ENCODE peak calls at places on chromosomes 16 and 17, in seven cellular contexts. N, Y, I, H, F, W and T are unnamed samples.

GRCh38 chr17:29753845-29754439 is 131.2 kb upstream of the CORO6 start:
- DNase-seq in N (no peak), Y (no peak), I (no peak), H (no peak), F (no peak), W (no peak), T (no peak)

GRCh38 chr17:38603786-38604478 is 1.8 kb downstream of the SRCIN1 start:
- DNase-seq in N (no peak), Y (no peak), I (no peak), H (no peak), F (no peak), W (no peak), T (no peak)

GRCh38 chr17:8185580-8186445 is 4.2 kb downstream of the BORCS6 start:
- DNase-seq in N (peak; percentile 91), Y (peak; percentile 95), I (peak; percentile 63), H (peak; percentile 89), F (peak; percentile 94), W (peak; percentile 84), T (peak; percentile 65)

GRCh38 chr16:49688298-49688697 is 167.6 kb downstream of the ZNF423 start:
- DNase-seq in N (no peak), Y (no peak), I (no peak), H (no peak), F (no peak), W (no peak), T (no peak)

GRCh38 chr16:27123795-27124194 is 57.1 kb downstream of the C16orf82 start:
- DNase-seq in N (no peak), Y (no peak), I (no peak), H (no peak), F (no peak), W (no peak), T (no peak)

GRCh38 chr17:1648582-1649115 is 1.0 kb downstream of the RILP start:
- DNase-seq in N (peak; percentile 97), Y (peak; percentile 97), I (peak; percentile 86), H (peak; percentile 95), F (peak; percentile 96), W (peak; percentile 95), T (peak; percentile 81)

GRCh38 chr17:50785942-50786570 is 18.7 kb upstream of the ANKRD40CL start:
- DNase-seq in N (no peak), Y (peak; percentile 29), I (no peak), H (no peak), F (no peak), W (no peak), T (no peak)

GRCh38 chr16:29779474-29779873 is 1.4 kb downstream of the ZG16 start:
- DNase-seq in N (no peak), Y (no peak), I (no peak), H (no peak), F (no peak), W (no peak), T (no peak)

GRCh38 chr16:56617212-56618085 is 8.1 kb upstream of the MT1E start:
- DNase-seq in N (peak; percentile 91), Y (peak; percentile 80), I (no peak), H (peak; percentile 79), F (peak; percentile 70), W (peak; percentile 88), T (no peak)

GRCh38 chr16:67006930-67007658 is 18.7 kb downstream of the CES4A start:
- DNase-seq in N (no peak), Y (no peak), I (no peak), H (no peak), F (no peak), W (no peak), T (no peak)

GRCh38 chr17:17836818-17837379 is at the start of gene SREBF1:
- DNase-seq in N (peak; percentile 83), Y (peak; percentile 61), I (no peak), H (peak; percentile 78), F (peak; percentile 73), W (peak; percentile 69), T (peak; percentile 33)

GRCh38 chr16:4465977-4466779 is 8.2 kb downstream of the NMRAL1 start:
- DNase-seq in N (peak; percentile 66), Y (peak; percentile 41), I (no peak), H (no peak), F (peak; percentile 25), W (peak; percentile 78), T (no peak)

GRCh38 chr17:12024332-12024731 is 3.7 kb downstream of the MAP2K4 start:
- DNase-seq in N (no peak), Y (no peak), I (no peak), H (no peak), F (no peak), W (no peak), T (no peak)

GRCh38 chr17:57337390-57337789 is 81.1 kb downstream of the MSI2 start:
- DNase-seq in N (no peak), Y (no peak), I (no peak), H (no peak), F (no peak), W (peak; percentile 48), T (no peak)

GRCh38 chr17:3970668-3971067 is 6.4 kb upstream of the ATP2A3 start:
- DNase-seq in N (no peak), Y (no peak), I (no peak), H (no peak), F (no peak), W (no peak), T (no peak)

GRCh38 chr17:39782481-39782880 is 44.7 kb downstream of the GRB7 start:
- DNase-seq in N (no peak), Y (no peak), I (no peak), H (no peak), F (no peak), W (no peak), T (no peak)

GRCh38 chr16:19382084-19382801 is 35.4 kb upstream of the TMC5 start:
- DNase-seq in N (no peak), Y (peak; percentile 41), I (no peak), H (peak; percentile 42), F (no peak), W (no peak), T (no peak)

GRCh38 chr17:81701288-81702071 is 1.7 kb upstream of the MRPL12 start:
- DNase-seq in N (no peak), Y (no peak), I (no peak), H (no peak), F (no peak), W (no peak), T (no peak)

GRCh38 chr17:81702934-81703746 is at the start of gene MRPL12:
- DNase-seq in N (peak; percentile 96), Y (peak; percentile 94), I (peak; percentile 57), H (peak; percentile 95), F (peak; percentile 94), W (peak; percentile 94), T (peak; percentile 87)

GRCh38 chr17:81697261-81698044 is 5.7 kb upstream of the MRPL12 start:
- DNase-seq in N (no peak), Y (no peak), I (no peak), H (no peak), F (no peak), W (no peak), T (no peak)

GRCh38 chr17:81703747-81704654 is 834 bp downstream of the MRPL12 start:
- DNase-seq in N (no peak), Y (no peak), I (no peak), H (no peak), F (no peak), W (no peak), T (no peak)

DNA sequence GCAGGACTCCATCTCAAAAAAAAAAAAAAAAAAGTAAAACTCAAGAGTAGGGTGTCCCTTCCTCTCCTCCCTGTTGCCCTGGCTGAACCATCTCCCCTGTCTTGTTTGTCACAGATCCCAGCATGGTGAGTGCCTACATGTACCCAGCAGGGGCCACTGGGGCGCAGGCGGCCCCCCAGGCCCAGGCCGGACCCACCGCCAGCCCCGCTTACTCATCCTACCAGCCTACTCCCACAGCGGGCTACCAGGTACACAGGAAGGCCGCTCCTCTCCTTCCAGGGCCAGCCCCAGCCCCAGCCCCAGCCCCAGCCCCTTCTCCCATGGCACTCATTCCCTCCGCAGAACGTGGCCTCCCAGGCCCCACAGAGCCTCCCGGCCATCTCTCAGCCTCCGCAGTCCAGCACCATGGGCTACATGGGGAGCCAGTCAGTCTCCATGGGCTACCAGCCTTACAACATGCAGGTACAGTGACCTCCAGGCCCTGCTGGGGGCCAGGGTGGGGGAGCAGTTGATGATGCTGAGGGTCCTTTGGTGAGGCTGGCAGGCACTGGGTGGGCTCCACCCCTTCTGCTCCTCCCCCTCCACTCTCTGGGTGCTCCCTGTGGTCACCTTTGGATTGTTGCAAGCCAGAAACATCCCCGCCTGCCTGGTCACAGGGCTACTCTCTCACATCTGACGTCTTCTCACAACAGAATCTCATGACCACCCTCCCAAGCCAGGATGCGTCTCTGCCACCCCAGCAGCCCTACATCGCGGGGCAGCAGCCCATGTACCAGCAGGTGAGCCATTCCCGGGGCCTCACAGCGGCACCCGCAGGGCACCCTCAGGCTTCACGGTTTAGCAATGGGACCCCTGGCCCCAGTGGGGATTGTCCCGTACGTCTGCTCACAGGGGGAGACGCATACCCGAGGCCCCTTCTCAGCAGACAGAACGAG is 2.5 kb upstream of the MRPL12 start:
- DNase-seq in N (no peak), Y (no peak), I (no peak), H (no peak), F (no peak), W (no peak), T (no peak)
- H3K27ac ChIP-seq in N (no peak overlapping the region), Y (no peak overlapping the region), I (no peak overlapping the region), H (no peak overlapping the region), F (no peak overlapping the region), W (no peak overlapping the region), T (no peak overlapping the region)

DNA sequence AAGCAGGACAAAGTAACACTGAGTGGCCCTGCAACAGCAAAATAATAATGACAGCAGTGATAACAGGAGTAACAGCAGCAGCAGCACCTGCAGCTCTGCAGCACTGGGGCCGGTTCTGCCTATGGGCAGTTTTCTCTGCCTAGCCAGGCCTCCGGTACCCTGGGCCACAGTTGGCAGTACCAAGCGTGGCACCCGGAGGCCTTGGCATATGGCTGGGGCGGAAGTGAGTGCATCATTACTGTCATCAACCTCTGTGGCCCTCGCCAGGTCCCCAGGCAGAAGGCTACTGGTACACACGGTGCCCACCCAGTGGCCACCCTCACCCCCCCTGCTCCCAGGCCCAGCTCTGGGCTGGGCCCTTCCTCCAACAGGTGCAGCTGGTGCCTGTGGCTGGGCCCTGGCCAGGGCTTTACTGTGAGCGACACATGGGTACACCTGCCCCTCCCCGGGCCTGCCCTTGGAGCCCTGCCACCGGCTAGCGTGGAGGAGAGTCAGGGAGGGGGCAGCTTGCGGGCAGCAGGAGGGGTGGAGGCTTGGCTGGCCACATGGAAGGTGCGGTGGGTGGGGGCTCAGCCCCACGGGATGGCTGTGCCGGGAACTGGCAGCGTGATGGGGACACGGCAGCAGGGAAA is 3.0 kb downstream of the KCNJ12 start:
- DNase-seq in N (no peak), Y (peak; percentile 94), I (no peak), H (peak; percentile 46), F (peak; percentile 84), W (peak; percentile 66), T (no peak)
- H3K27ac ChIP-seq in N (no peak overlapping the region), Y (peak overlapping the region; percentile 84), I (no peak overlapping the region), H (no peak overlapping the region), F (no peak overlapping the region), W (peak overlapping the region; percentile 86), T (no peak overlapping the region)

DNA sequence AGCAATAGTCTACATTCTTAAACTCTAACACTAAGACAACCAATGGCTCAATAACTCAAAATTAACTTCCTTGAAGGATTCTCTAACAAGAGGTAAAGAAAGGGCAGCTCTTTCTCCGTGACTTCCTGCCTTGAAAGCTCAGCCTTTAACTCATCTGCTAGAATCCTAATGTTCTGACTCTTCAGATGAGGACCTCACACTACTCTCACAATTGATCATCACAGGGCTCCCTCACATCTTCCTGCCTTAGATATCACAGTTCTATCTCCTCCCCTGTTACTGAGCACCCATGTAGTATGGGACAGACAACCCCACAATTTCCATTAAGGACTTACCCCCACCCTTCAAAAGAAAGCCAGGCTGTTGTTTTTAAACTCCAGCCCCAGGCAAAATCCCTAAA is 33.5 kb downstream of the SMURF2 start:
- DNase-seq in N (no peak), Y (no peak), I (no peak), H (no peak), F (no peak), W (no peak), T (no peak)
- H3K27ac ChIP-seq in N (no peak overlapping the region), Y (no peak overlapping the region), I (no peak overlapping the region), H (no peak overlapping the region), F (no peak overlapping the region), W (no peak overlapping the region), T (no peak overlapping the region)

GRCh38 chr16:24984101-24984500 is 31.1 kb downstream of the ARHGAP17 start:
- DNase-seq in N (no peak), Y (no peak), I (no peak), H (no peak), F (no peak), W (no peak), T (no peak)
- H3K27ac ChIP-seq in N (no peak overlapping the region), Y (peak overlapping the region; percentile 73), I (peak overlapping the region; percentile 56), H (peak overlapping the region; percentile 21), F (peak overlapping the region; percentile 41), W (peak overlapping the region; percentile 88), T (peak overlapping the region; percentile 9)